ENCODE peak calls at places on chromosomes 13 and 19, in five cellular contexts. L is gastrocnemius medialis, W is kidney epithelial cell, E is type B pancreatic cell, V is GM10248. I is an unnamed sample.

GRCh38 chr13:40352385-40352778 is 314.1 kb downstream of the FOXO1 start:
- DNase-seq in E (no peak), V (no peak), L (peak), W (no peak), I (no peak)

GRCh38 chr13:76735641-76736040 is 150.6 kb downstream of the KCTD12 start:
- DNase-seq in W (no peak), E (no peak), L (no peak), V (no peak), I (no peak)

GRCh38 chr13:45416521-45417125 is 1.6 kb downstream of the SLC25A30 start:
- DNase-seq in V (no peak), W (no peak), E (no peak), L (no peak), I (no peak)

GRCh38 chr13:100566543-100566942 is 22.0 kb downstream of the GGACT start:
- DNase-seq in E (peak), V (no peak), W (no peak), L (no peak), I (no peak)

GRCh38 chr19:32814046-32814445 is 55.5 kb downstream of the SLC7A9 start:
- DNase-seq in W (no peak), V (no peak), E (no peak), L (no peak), I (no peak)

GRCh38 chr13:114077938-114078335 is 54.5 kb downstream of the RASA3 start:
- DNase-seq in V (no peak), E (no peak), W (no peak), L (peak), I (no peak)

GRCh38 chr19:54403054-54403453 is 12.2 kb upstream of the TTYH1 start:
- DNase-seq in L (no peak), W (no peak), E (no peak), V (no peak), I (no peak)

GRCh38 chr13:40170982-40171381 is 495.5 kb downstream of the FOXO1 start:
- DNase-seq in L (no peak), W (no peak), V (no peak), E (no peak), I (no peak)

GRCh38 chr19:42290523-42291436 is 11.2 kb upstream of the PRR19 start:
- DNase-seq in L (no peak), V (no peak), W (no peak), E (no peak), I (peak)

GRCh38 chr19:3304871-3305423 is 61.4 kb upstream of the NFIC start:
- DNase-seq in W (no peak), L (peak), E (peak), V (peak), I (peak)

GRCh38 chr13:28707629-28708427 is 10.9 kb downstream of the SLC46A3 start:
- DNase-seq in E (no peak), W (no peak), V (peak), L (no peak), I (no peak)

GRCh38 chr13:42762251-42762650 is 19.1 kb upstream of the FAM216B start:
- DNase-seq in W (no peak), E (no peak), V (no peak), L (no peak), I (no peak)

GRCh38 chr13:45928843-45929242 is 77.3 kb upstream of the SIAH3 start:
- DNase-seq in L (no peak), W (peak), V (no peak), E (no peak), I (no peak)

GRCh38 chr13:44068737-44069136 is 189.0 kb downstream of the LACC1 start:
- DNase-seq in L (no peak), V (no peak), W (no peak), E (no peak), I (no peak)

GRCh38 chr19:34124828-34125227 is 47.5 kb upstream of the LSM14A start:
- DNase-seq in W (no peak), L (no peak), E (no peak), V (no peak), I (no peak)

GRCh38 chr13:43054803-43055802 is 31.7 kb downstream of the DNAJC15 start:
- DNase-seq in V (no peak), W (peak), L (no peak), E (no peak), I (no peak)

GRCh38 chr13:96822900-96823299 is 171.4 kb downstream of the OXGR1 start:
- DNase-seq in L (peak), W (no peak), V (peak), E (no peak), I (no peak)

GRCh38 chr13:98999635-98999952 is 21.7 kb upstream of the DOCK9 start:
- DNase-seq in L (no peak), V (no peak), W (no peak), E (no peak), I (no peak)

GRCh38 chr13:48233886-48234488 is 981 bp downstream of the ITM2B start:
- DNase-seq in L (no peak), W (no peak), E (no peak), V (no peak), I (no peak)

GRCh38 chr19:15840833-15841232 is 25.4 kb upstream of the OR10H1 start:
- DNase-seq in W (no peak), L (no peak), E (no peak), V (no peak), I (no peak)

GRCh38 chr19:6225232-6225635 is 54.5 kb downstream of the MLLT1 start:
- DNase-seq in L (no peak), V (no peak), E (no peak), W (no peak), I (no peak)

GRCh38 chr19:4042731-4043082 is 24.0 kb downstream of the ZBTB7A start:
- DNase-seq in W (no peak), L (no peak), E (no peak), V (no peak), I (no peak)

GRCh38 chr13:54965881-54966280 is 1937.3 kb downstream of the OLFM4 start:
- DNase-seq in E (no peak), L (no peak), W (peak), V (no peak), I (no peak)

GRCh38 chr13:113565526-113566226 is 18.9 kb upstream of the TFDP1 start:
- DNase-seq in V (no peak), W (no peak), E (no peak), L (no peak), I (peak)

GRCh38 chr13:69389899-69390298 is 717.7 kb upstream of the ATXN8OS start:
- DNase-seq in V (no peak), W (no peak), L (no peak), E (no peak), I (no peak)

GRCh38 chr13:48892311-48892710 is 83.4 kb upstream of the FNDC3A start:
- DNase-seq in E (no peak), W (peak), V (peak), L (no peak), I (no peak)

GRCh38 chr13:99331881-99332293 is 24.7 kb upstream of the GPR183 start:
- DNase-seq in E (no peak), L (no peak), V (no peak), W (no peak), I (no peak)

GRCh38 chr19:5554828-5555227 is 12.9 kb downstream of the TINCR start:
- DNase-seq in V (no peak), W (no peak), E (no peak), L (no peak), I (no peak)

GRCh38 chr13:79642596-79642995 is 161.6 kb downstream of the NDFIP2 start:
- DNase-seq in V (no peak), E (no peak), L (no peak), W (no peak), I (no peak)

GRCh38 chr13:34757441-34757840 is 184.6 kb upstream of the NBEA start:
- DNase-seq in W (no peak), V (no peak), L (no peak), E (no peak), I (no peak)

GRCh38 chr19:1717970-1718264 is 35.4 kb upstream of the ONECUT3 start:
- DNase-seq in W (no peak), V (no peak), E (no peak), L (no peak), I (no peak)

GRCh38 chr19:1713170-1713569 is 40.1 kb upstream of the ONECUT3 start:
- DNase-seq in W (no peak), L (no peak), E (no peak), V (no peak), I (no peak)

GRCh38 chr19:1717200-1717969 is 35.9 kb upstream of the ONECUT3 start:
- DNase-seq in E (no peak), V (no peak), L (no peak), W (no peak), I (no peak)

GRCh38 chr19:1718382-1719315 is 34.7 kb upstream of the ONECUT3 start:
- DNase-seq in E (no peak), L (no peak), W (no peak), V (no peak), I (no peak)

DNA sequence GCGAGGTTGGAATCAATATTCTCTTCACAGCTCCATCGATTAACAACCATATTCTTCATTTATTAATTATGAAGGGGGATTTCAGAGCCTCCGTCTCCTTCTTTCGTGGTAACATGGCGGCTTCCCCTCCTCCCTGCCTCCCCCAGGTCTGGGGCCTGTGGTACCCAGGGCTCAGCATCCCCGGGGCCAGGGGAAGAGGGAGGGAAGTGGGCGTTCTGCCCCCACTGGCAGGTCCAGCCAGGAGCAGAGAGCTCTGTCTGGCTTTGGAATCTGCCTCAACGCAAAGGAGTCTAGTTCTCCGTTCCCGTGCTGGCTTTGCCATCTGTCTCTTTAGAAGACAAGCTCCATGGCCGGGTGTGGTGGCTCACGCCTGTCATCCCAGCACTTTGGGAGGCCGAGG is 37.8 kb upstream of the ONECUT3 start:
- DNase-seq in V (no peak), E (no peak), L (no peak), W (no peak), I (no peak)
- TF ChIP-seq CTCF in V (no peak), E (no peak), L (no peak), W (no peak), I (no peak)

DNA sequence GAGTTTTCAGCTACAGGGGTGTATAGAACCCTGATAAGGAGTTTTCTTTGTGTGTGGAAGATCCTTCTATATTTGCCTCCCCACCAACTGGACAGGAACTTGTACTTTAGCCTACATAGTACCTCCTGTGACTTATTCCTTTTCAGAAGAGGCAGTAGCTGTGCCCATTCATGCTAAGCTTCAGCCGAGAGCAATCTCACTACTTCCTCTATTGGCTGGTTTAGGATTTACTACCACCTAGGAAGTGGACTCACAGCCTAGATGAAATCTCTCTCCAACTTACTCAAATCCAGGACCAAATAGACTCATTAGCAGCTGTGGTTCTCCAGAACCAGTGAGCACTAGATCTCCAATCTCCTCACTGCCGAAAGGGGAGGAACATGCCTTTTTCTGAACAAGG is 2.3 kb upstream of the REX1BD start:
- DNase-seq in L (no peak), V (no peak), E (no peak), W (no peak), I (no peak)
- TF ChIP-seq CTCF in L (no peak), V (no peak), E (no peak), W (no peak), I (no peak)

GRCh38 chr13:108980237-108980636 is 350.8 kb downstream of the MYO16 start:
- DNase-seq in W (no peak), L (no peak), V (no peak), E (no peak), I (no peak)

GRCh38 chr13:108974686-108975085 is 345.3 kb downstream of the MYO16 start:
- DNase-seq in L (no peak), W (no peak), V (no peak), E (no peak), I (no peak)
- TF ChIP-seq CTCF in L (no peak), W (no peak), V (no peak), E (no peak), I (no peak)

GRCh38 chr19:50328257-50329145 is 676 bp downstream of the KCNC3 start:
- DNase-seq in E (no peak), L (no peak), V (peak), W (no peak), I (peak)
- TF ChIP-seq CTCF in E (peak), L (peak), V (peak), W (no peak), I (no peak)

GRCh38 chr13:109383683-109384082 is 402.7 kb downstream of the IRS2 start:
- DNase-seq in V (no peak), E (no peak), L (no peak), W (peak), I (no peak)
- TF ChIP-seq CTCF in V (no peak), E (no peak), L (no peak), W (no peak), I (no peak)

DNA sequence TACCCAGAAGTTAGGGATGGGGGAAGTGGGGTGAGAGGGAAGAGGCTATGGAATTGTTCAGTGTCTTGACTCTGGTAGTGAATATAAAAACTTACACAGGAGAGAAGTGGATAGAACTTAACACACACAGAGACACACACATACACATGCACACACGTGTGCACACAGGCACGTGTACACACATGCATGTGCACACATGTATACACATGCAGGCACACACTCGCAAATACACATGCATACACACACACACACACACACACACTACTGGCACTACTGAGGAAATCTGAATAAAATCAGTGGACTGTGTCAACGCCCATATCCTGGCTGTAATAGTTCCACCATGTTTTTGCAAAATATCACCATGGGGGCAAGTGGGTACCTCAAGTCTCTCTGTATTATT is 107.9 kb downstream of the IRS2 start:
- DNase-seq in V (no peak), E (no peak), W (no peak), L (no peak), I (no peak)
- TF ChIP-seq CTCF in V (no peak), E (no peak), W (no peak), L (no peak), I (no peak)

GRCh38 chr13:59488436-59488835 is 675.3 kb downstream of the DIAPH3 start:
- DNase-seq in L (no peak), E (no peak), W (no peak), V (no peak), I (no peak)
- TF ChIP-seq CTCF in L (no peak), E (no peak), W (no peak), V (no peak), I (no peak)